ENCODE peak calls at places on chromosomes 5 and 9, in four cellular contexts. N is cardiac muscle cell; P is heart right ventricle; A is naive thymus-derived CD4-positive, alpha-beta T cell. J is an unnamed sample.
A peak's percentile ranks its signal among the peaks of the same experiment; 100 is the strongest.

GRCh38 chr5:28808967-28809810 is 1770.8 kb upstream of the CDH9 start:
- DNase-seq in N (no peak), P (no peak), A (no peak), J (no peak)

GRCh38 chr5:88944751-88945507 is 61.9 kb upstream of the MEF2C start:
- DNase-seq in N (peak; percentile 8), P (no peak), A (no peak), J (no peak)

GRCh38 chr9:107480386-107480789 is 9.2 kb downstream of the KLF4 start:
- DNase-seq in N (peak; percentile 89), P (peak; percentile 39), A (no peak), J (peak; percentile 66)

GRCh38 chr9:1460143-1460769 is 410.1 kb downstream of the DMRT2 start:
- DNase-seq in N (peak; percentile 10), P (no peak), A (no peak), J (no peak)

GRCh38 chr9:71814226-71814625 is 45.9 kb upstream of the CEMIP2 start:
- DNase-seq in N (peak; percentile 70), P (no peak), A (no peak), J (no peak)

GRCh38 chr5:179823937-179824744 is 3.4 kb downstream of the SQSTM1 start:
- DNase-seq in N (no peak), P (no peak), A (no peak), J (no peak)

GRCh38 chr9:120949290-120949689 is 22.7 kb upstream of the TRAF1 start:
- DNase-seq in N (no peak), P (no peak), A (no peak), J (no peak)

GRCh38 chr9:107874591-107875374 is 385.2 kb upstream of the KLF4 start:
- DNase-seq in N (no peak), P (no peak), A (no peak), J (no peak)

GRCh38 chr9:97041898-97042297 is 3.0 kb upstream of the CTSV start:
- DNase-seq in N (no peak), P (no peak), A (no peak), J (no peak)

GRCh38 chr5:67003373-67003905 is 193.2 kb downstream of the CD180 start:
- DNase-seq in N (peak; percentile 47), P (no peak), A (no peak), J (no peak)

GRCh38 chr5:39433123-39433522 is 8.3 kb upstream of the DAB2 start:
- DNase-seq in N (no peak), P (no peak), A (no peak), J (no peak)

GRCh38 chr5:178793156-178793555 is 62.7 kb upstream of the ZNF354A start:
- DNase-seq in N (no peak), P (peak; percentile 33), A (no peak), J (peak; percentile 68)

GRCh38 chr9:115042781-115043509 is 75.0 kb downstream of the TNC start:
- DNase-seq in N (peak; percentile 25), P (no peak), A (no peak), J (no peak)

GRCh38 chr9:37251452-37251851 is 131.1 kb downstream of the ZCCHC7 start:
- DNase-seq in N (no peak), P (no peak), A (no peak), J (no peak)

GRCh38 chr5:168676499-168676898 is 97.3 kb upstream of the PANK3 start:
- DNase-seq in N (no peak), P (no peak), A (no peak), J (no peak)

GRCh38 chr9:133956520-133957076 is 35.5 kb downstream of the VAV2 start:
- DNase-seq in N (peak; percentile 41), P (peak; percentile 39), A (no peak), J (no peak)

GRCh38 chr5:125267636-125268248 is 521.3 kb upstream of the ZNF608 start:
- DNase-seq in N (no peak), P (no peak), A (no peak), J (no peak)

GRCh38 chr9:76688471-76689238 is 75.6 kb upstream of the PCA3 start:
- DNase-seq in N (peak; percentile 41), P (no peak), A (no peak), J (no peak)

GRCh38 chr5:132677191-132677590 is 3.4 kb downstream of the IL4 start:
- DNase-seq in N (peak; percentile 71), P (no peak), A (no peak), J (peak; percentile 82)

GRCh38 chr9:121294181-121294743 is 26.3 kb downstream of the GSN start:
- DNase-seq in N (no peak), P (peak; percentile 78), A (no peak), J (no peak)

GRCh38 chr9:37761511-37761910 is 7.9 kb downstream of the TRMT10B start:
- DNase-seq in N (peak; percentile 21), P (no peak), A (no peak), J (no peak)

GRCh38 chr9:76458903-76459690 is at the start of gene GCNT1:
- DNase-seq in N (peak; percentile 88), P (peak; percentile 88), A (peak; percentile 88), J (peak; percentile 95)

GRCh38 chr9:37497320-37497719 is 11.6 kb downstream of the POLR1E start:
- DNase-seq in N (no peak), P (no peak), A (no peak), J (no peak)

GRCh38 chr9:91117959-91118651 is 243.6 kb downstream of the AUH start:
- DNase-seq in N (peak; percentile 92), P (peak; percentile 87), A (no peak), J (peak; percentile 98)

GRCh38 chr9:128164332-128164885 is 4.3 kb downstream of the BBLN start:
- DNase-seq in N (no peak), P (no peak), A (no peak), J (no peak)
- H3K36me3 ChIP-seq in N (peaks cover 35% of the 10 kb centered on the region), P (peaks cover 73% of the 10 kb centered on the region), A (peaks cover 5% of the 10 kb centered on the region), J (peaks cover 52% of the 10 kb centered on the region)

GRCh38 chr9:85425153-85425611 is 316.6 kb downstream of the AGTPBP1 start:
- DNase-seq in N (peak; percentile 64), P (peak; percentile 47), A (no peak), J (peak; percentile 73)
- H3K9me3 ChIP-seq in N (no peaks in the 10 kb centered on the region), P (no peaks in the 10 kb centered on the region), A (no peaks in the 10 kb centered on the region), J (no peaks in the 10 kb centered on the region)

GRCh38 chr9:92507005-92507404 is 24.7 kb upstream of the ASPN start:
- DNase-seq in N (peak; percentile 21), P (no peak), A (no peak), J (no peak)

GRCh38 chr9:92507496-92507895 is 25.2 kb upstream of the ASPN start:
- DNase-seq in N (no peak), P (no peak), A (no peak), J (no peak)

GRCh38 chr9:92508018-92508417 is 25.7 kb upstream of the ASPN start:
- DNase-seq in N (peak; percentile 12), P (no peak), A (no peak), J (no peak)

GRCh38 chr9:92504881-92505280 is 22.6 kb upstream of the ASPN start:
- DNase-seq in N (peak; percentile 25), P (no peak), A (no peak), J (no peak)

GRCh38 chr9:92506184-92506857 is 24.0 kb upstream of the ASPN start:
- DNase-seq in N (peak; percentile 93), P (no peak), A (no peak), J (no peak)
- H3K4me1 ChIP-seq in N (peaks cover 10% of the 10 kb centered on the region), P (peaks cover 47% of the 10 kb centered on the region), A (no peaks in the 10 kb centered on the region), J (peaks cover 7% of the 10 kb centered on the region)

GRCh38 chr5:79640571-79641055 is 28.4 kb downstream of the TENT2 start:
- DNase-seq in N (peak; percentile 4), P (no peak), A (no peak), J (no peak)
- H3K36me3 ChIP-seq in N (peaks cover 23% of the 10 kb centered on the region), P (peaks cover 96% of the 10 kb centered on the region), A (no peaks in the 10 kb centered on the region), J (peaks cover 71% of the 10 kb centered on the region)

DNA sequence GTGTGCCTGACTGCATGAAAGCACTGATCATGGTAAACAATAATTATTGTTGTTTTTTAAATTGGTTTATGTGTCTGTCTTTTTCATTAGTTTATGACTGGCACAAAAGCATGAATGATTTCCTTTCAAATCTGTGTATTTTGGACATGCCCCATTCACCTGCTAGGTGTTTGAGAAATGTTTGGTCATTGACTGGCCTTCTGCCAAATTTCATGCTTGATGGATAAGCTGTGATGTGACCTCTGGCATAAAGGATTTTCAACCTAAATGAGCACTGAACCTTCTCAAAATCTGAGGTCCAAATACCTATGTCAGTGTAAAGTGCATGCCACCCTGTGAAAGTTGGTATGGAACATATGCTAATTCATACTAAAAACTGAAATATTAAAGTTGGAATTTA is 204.5 kb downstream of the BRINP1 start:
- DNase-seq in N (no peak), P (no peak), A (no peak), J (no peak)
- H3K9me3 ChIP-seq in N (no peaks in the 10 kb centered on the region), P (no peaks in the 10 kb centered on the region), A (no peaks in the 10 kb centered on the region), J (no peaks in the 10 kb centered on the region)

DNA sequence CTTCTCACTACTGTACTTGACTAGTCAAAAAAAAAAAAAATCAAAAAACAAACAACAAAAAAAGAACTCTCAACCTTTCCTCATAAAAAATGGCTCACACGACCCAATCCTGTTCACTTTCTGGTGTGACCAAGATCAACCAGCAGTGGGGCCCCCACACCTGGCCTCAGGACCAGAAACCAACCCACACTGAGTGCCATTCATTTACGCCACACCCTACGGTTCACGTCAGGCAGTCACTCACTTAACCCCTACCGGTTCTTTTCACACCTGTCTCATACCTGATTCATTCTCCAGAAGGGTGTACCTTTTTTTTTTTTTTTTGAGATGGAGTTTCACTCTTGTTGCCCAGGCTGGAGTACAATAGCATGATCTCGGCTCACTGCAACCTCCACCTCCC is 5.7 kb downstream of the SUSD1 start:
- DNase-seq in N (no peak), P (no peak), A (no peak), J (no peak)
- H3K4me1 ChIP-seq in N (no peaks in the 10 kb centered on the region), P (peaks cover 47% of the 10 kb centered on the region), A (peaks cover 19% of the 10 kb centered on the region), J (peaks cover 15% of the 10 kb centered on the region)

GRCh38 chr5:154780128-154780527 is 25.0 kb downstream of the LARP1 start:
- DNase-seq in N (no peak), P (no peak), A (no peak), J (no peak)
- H3K36me3 ChIP-seq in N (no peaks in the 10 kb centered on the region), P (no peaks in the 10 kb centered on the region), A (no peaks in the 10 kb centered on the region), J (no peaks in the 10 kb centered on the region)

J was measured in upper lobe of right lung.